ENCODE peak calls at places on chromosomes 3 and 15, in four cellular contexts. G, H, V and C are unnamed samples. For H4K20me1, the result is how much of the 10 kb centered on the place peaks cover.

GRCh38 chr3:28577941-28578340 is 229.3 kb upstream of the AZI2 start:
- DNase-seq in V (no peak), H (no peak), G (no peak), C (no peak)

GRCh38 chr15:67501177-67501835 is 19.6 kb upstream of the C15orf61 start:
- DNase-seq in V (peak), G (no peak), H (peak), C (peak)

GRCh38 chr3:20741381-20741780 is 555.4 kb upstream of the SGO1 start:
- DNase-seq in H (no peak), G (no peak), V (no peak), C (no peak)

GRCh38 chr15:80242132-80242769 is 9.8 kb downstream of the CTXND1 start:
- DNase-seq in V (peak), G (peak), H (peak), C (peak)

GRCh38 chr3:125358923-125359322 is 16.2 kb downstream of the ZNF148 start:
- DNase-seq in V (no peak), H (no peak), G (no peak), C (no peak)

GRCh38 chr3:128133273-128133883 is 9.8 kb upstream of the RUVBL1 start:
- DNase-seq in H (peak), G (peak), V (peak), C (peak)

GRCh38 chr15:53675832-53676231 is 83.6 kb downstream of the WDR72 start:
- DNase-seq in G (no peak), H (no peak), V (no peak), C (no peak)

GRCh38 chr15:50523736-50524318 is 22.6 kb downstream of the USP50 start:
- DNase-seq in G (no peak), V (no peak), H (peak), C (no peak)

GRCh38 chr3:168117853-168118313 is 22.2 kb upstream of the GOLIM4 start:
- DNase-seq in G (no peak), V (no peak), H (peak), C (peak)

GRCh38 chr15:66882251-66883020 is 180.4 kb downstream of the SMAD6 start:
- DNase-seq in H (peak), G (no peak), V (no peak), C (no peak)

GRCh38 chr3:124217542-124217941 is 225.6 kb upstream of the ROPN1 start:
- DNase-seq in G (peak), V (peak), H (peak), C (peak)

GRCh38 chr3:172089250-172089649 is 49.9 kb downstream of the FNDC3B start:
- DNase-seq in G (no peak), H (peak), V (no peak), C (no peak)

GRCh38 chr3:167032267-167032876 is 347.7 kb downstream of the ZBBX start:
- DNase-seq in V (peak), H (peak), G (peak), C (peak)

GRCh38 chr3:126149256-126149902 is 31.0 kb downstream of the ALDH1L1 start:
- DNase-seq in G (no peak), V (no peak), H (no peak), C (no peak)

GRCh38 chr3:124133366-124133940 is 141.5 kb upstream of the ROPN1 start:
- DNase-seq in G (no peak), H (no peak), V (no peak), C (no peak)

GRCh38 chr15:73368301-73369072 is at the start of gene HCN4:
- DNase-seq in V (peak), H (peak), G (no peak), C (peak)

GRCh38 chr15:32974691-32975090 is 219.8 kb downstream of the FMN1 start:
- DNase-seq in G (no peak), H (peak), V (no peak), C (no peak)

GRCh38 chr3:185720326-185720725 is 104.5 kb downstream of the IGF2BP2 start:
- DNase-seq in V (no peak), G (no peak), H (no peak), C (no peak)

GRCh38 chr3:152968388-152969024 is 133.6 kb downstream of the P2RY1 start:
- DNase-seq in H (peak), G (no peak), V (no peak), C (no peak)

GRCh38 chr15:28208583-28208982 is 109.5 kb upstream of the OCA2 start:
- DNase-seq in H (no peak), V (no peak), G (no peak), C (no peak)

GRCh38 chr3:172982731-172983364 is 158.2 kb downstream of the SPATA16 start:
- DNase-seq in G (peak), H (peak), V (peak), C (no peak)

GRCh38 chr3:114274929-114275328 is 18.9 kb upstream of the TIGIT start:
- DNase-seq in V (no peak), G (no peak), H (peak), C (no peak)

GRCh38 chr15:82139823-82140268 is 94.0 kb upstream of the MEX3B start:
- DNase-seq in G (peak), H (peak), V (peak), C (peak)

GRCh38 chr15:97520689-97521088 is 439.8 kb upstream of the ARRDC4 start:
- DNase-seq in G (no peak), H (no peak), V (no peak), C (no peak)

GRCh38 chr3:161104561-161105551 is at the start of gene B3GALNT1:
- DNase-seq in G (no peak), V (peak), H (peak), C (peak)

GRCh38 chr3:180679178-180680096 is at the start of gene CCDC39:
- DNase-seq in H (peak), G (peak), V (peak), C (peak)

GRCh38 chr3:41431386-41431785 is 232.1 kb downstream of the CTNNB1 start:
- DNase-seq in G (no peak), V (no peak), H (no peak), C (no peak)

GRCh38 chr3:184409331-184409926 is 29.6 kb downstream of the CHRD start:
- DNase-seq in G (no peak), H (peak), V (no peak), C (no peak)

GRCh38 chr15:80706161-80706560 is 11.1 kb downstream of the ABHD17C start:
- DNase-seq in H (no peak), G (no peak), V (peak), C (no peak)

GRCh38 chr3:23490459-23490858 is 287.3 kb downstream of the UBE2E2 start:
- DNase-seq in H (peak), V (no peak), G (no peak), C (no peak)

GRCh38 chr15:38864827-38865604 is 300.4 kb upstream of the RASGRP1 start:
- DNase-seq in V (no peak), H (peak), G (no peak), C (peak)

GRCh38 chr3:2772803-2773202 is 337.4 kb downstream of the IL5RA start:
- DNase-seq in V (no peak), G (no peak), H (no peak), C (no peak)
- TF ChIP-seq EZH2phosphoT487 in V (no peak), G (no peak), H (no peak), C (no peak)

GRCh38 chr3:9703736-9704342 is at the start of gene CPNE9:
- DNase-seq in V (peak), G (no peak), H (peak), C (no peak)
- H4K20me1 ChIP-seq in V (under half), G (under half), H (under half), C (under half)

GRCh38 chr3:181761906-181762305 is 50.2 kb downstream of the SOX2 start:
- DNase-seq in G (no peak), V (no peak), H (no peak), C (no peak)
- TF ChIP-seq EZH2 in G (no peak), V (no peak), H (no peak), C (no peak)

DNA sequence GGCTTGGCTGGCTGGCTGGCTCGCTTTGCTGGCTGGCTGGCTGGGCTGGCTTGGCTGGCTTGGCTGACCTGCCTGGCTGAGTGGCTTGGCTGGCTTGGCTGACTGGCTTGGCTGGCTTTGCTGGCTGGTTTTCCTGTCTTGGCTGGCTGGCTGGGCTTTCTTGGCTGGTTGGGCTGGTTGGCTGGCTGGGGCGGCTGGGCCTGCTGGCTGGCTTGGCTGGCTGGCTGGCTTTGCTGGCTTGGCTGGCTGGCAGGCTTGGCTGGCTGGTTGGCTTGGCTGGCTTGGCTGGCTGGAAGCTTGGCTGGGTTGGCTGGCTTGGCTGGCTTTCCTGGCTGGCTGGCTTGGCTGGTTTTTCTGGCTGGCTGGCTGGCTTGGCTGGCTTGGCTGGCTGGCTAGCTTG is 435.6 kb downstream of the GOLGA6L6 start:
- DNase-seq in G (no peak), V (peak), H (no peak), C (peak)
- TF ChIP-seq EZH2phosphoT487 in G (no peak), V (no peak), H (no peak), C (no peak)

GRCh38 chr3:33433843-33434242 is 6.4 kb downstream of the UBP1 start:
- DNase-seq in H (peak), G (no peak), V (no peak), C (no peak)
- H4K20me1 ChIP-seq in H (under half), G (under half), V (half or more), C (half or more)

DNA sequence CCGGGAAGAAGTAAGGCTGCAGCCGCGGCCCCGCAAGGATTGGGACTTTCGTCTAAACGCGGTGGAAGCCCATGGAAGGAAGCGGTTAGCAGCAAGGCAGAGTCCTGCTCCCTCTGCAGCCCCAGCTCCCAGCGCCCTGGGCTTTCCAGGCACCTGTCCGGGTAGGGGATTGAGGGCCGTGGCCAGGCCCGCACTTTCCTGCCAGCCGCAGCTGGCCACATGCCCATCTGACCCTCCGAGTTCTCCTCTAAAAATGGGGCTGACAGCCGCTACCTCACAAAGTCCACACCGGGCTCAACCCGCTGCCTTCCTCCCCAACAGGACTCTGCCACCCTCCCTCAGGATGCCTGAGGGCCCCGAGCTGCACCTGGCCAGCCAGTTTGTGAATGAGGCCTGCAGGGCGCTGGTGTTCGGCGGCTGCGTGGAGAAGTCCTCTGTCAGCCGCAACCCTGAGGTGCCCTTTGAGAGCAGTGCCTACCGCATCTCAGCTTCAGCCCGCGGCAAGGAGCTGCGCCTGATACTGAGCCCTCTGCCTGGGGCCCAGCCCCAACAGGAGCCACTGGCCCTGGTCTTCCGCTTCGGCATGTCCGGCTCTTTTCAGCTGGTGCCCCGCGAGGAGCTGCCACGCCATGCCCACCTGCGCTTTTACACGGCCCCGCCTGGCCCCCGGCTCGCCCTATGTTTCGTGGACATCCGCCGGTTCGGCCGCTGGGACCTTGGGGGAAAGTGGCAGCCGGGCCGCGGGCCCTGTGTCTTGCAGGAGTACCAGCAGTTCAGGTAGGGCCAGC is 1.9 kb downstream of the NEIL1 start:
- DNase-seq in H (peak), V (peak), G (no peak), C (peak)
- TF ChIP-seq EZH2 in H (no peak), V (no peak), G (no peak), C (no peak)

GRCh38 chr3:53142986-53143385 is 12.8 kb upstream of the RFT1 start:
- DNase-seq in V (no peak), G (no peak), H (no peak), C (no peak)
- TF ChIP-seq EZH2phosphoT487 in V (no peak), G (no peak), H (no peak), C (no peak)